ENCODE peak calls at places on chromosomes 7 and 10, in six cellular contexts. J, T, N, P, C and F are unnamed samples. For H3K4me1, the result is how much of the 10 kb centered on the place peaks cover.

GRCh38 chr7:143882611-143883078 is 19.3 kb downstream of the TCAF1 start:
- DNase-seq in J (no peak), T (no peak), P (peak), N (peak), C (no peak), F (no peak)

GRCh38 chr10:79487296-79488194 is 24.8 kb upstream of the EIF5AL1 start:
- DNase-seq in J (peak), P (peak), T (peak), C (no peak), N (peak), F (peak)

GRCh38 chr10:24209946-24210491 is 1.1 kb downstream of the KIAA1217 start:
- DNase-seq in C (peak), N (peak), J (no peak), P (no peak), T (no peak), F (no peak)

GRCh38 chr10:7541137-7542087 is 125.4 kb downstream of the ITIH5 start:
- DNase-seq in N (peak), J (peak), C (no peak), P (no peak), T (no peak), F (peak)

GRCh38 chr10:86290933-86291615 is 75.5 kb downstream of the GRID1 start:
- DNase-seq in P (no peak), C (no peak), N (no peak), T (no peak), J (peak), F (no peak)

GRCh38 chr10:22010973-22011408 is 7.5 kb upstream of the DNAJC1 start:
- DNase-seq in J (no peak), P (no peak), T (peak), C (no peak), N (no peak), F (no peak)

GRCh38 chr7:143256325-143256724 is 6.9 kb upstream of the GSTK1 start:
- DNase-seq in P (peak), J (no peak), C (no peak), T (no peak), N (no peak), F (no peak)

GRCh38 chr10:71241114-71241898 is 28.9 kb downstream of the UNC5B start:
- DNase-seq in N (no peak), C (no peak), J (no peak), P (no peak), T (no peak), F (no peak)

GRCh38 chr10:79246606-79247275 is 100.5 kb upstream of the PPIF start:
- DNase-seq in C (no peak), T (no peak), J (no peak), P (no peak), N (no peak), F (no peak)

GRCh38 chr10:121418126-121418777 is 180.0 kb downstream of the FGFR2 start:
- DNase-seq in C (no peak), J (no peak), P (no peak), T (peak), N (no peak), F (no peak)

GRCh38 chr10:71260622-71261325 is 48.4 kb downstream of the UNC5B start:
- DNase-seq in P (no peak), N (no peak), C (no peak), T (peak), J (no peak), F (no peak)

GRCh38 chr10:91880310-91880709 is 29.0 kb downstream of the FGFBP3 start:
- DNase-seq in N (no peak), T (no peak), P (no peak), C (no peak), J (no peak), F (no peak)

GRCh38 chr10:49359349-49360231 is 36.3 kb downstream of the DRGX start:
- DNase-seq in J (peak), P (no peak), N (peak), C (no peak), T (no peak), F (peak)

GRCh38 chr7:102318482-102318971 is 31.9 kb downstream of the SH2B2 start:
- DNase-seq in N (no peak), J (no peak), P (peak), T (peak), C (no peak), F (no peak)

GRCh38 chr7:25860882-25861228 is 291.1 kb upstream of the NFE2L3 start:
- DNase-seq in J (no peak), N (no peak), C (no peak), P (no peak), T (no peak), F (no peak)

GRCh38 chr10:69839696-69840345 is 38.1 kb downstream of the COL13A1 start:
- DNase-seq in C (no peak), N (no peak), J (no peak), T (no peak), P (no peak), F (no peak)

GRCh38 chr10:111087331-111087756 is 10.5 kb downstream of the ADRA2A start:
- DNase-seq in N (no peak), J (no peak), C (no peak), P (no peak), T (no peak), F (no peak)

GRCh38 chr10:110363572-110364411 is 59.1 kb upstream of the SMNDC1 start:
- DNase-seq in P (no peak), J (no peak), T (no peak), N (no peak), C (no peak), F (no peak)

GRCh38 chr7:44309271-44310091 is 15.9 kb downstream of the CAMK2B start:
- DNase-seq in N (peak), J (peak), T (no peak), C (no peak), P (peak), F (peak)

GRCh38 chr10:129057856-129058663 is 409.0 kb upstream of the MGMT start:
- DNase-seq in J (no peak), T (no peak), C (peak), P (no peak), N (no peak), F (no peak)

GRCh38 chr10:112775347-112775746 is 174.7 kb upstream of the TCF7L2 start:
- DNase-seq in P (no peak), C (no peak), T (no peak), N (peak), J (no peak), F (no peak)

GRCh38 chr7:84368122-84368521 is 173.5 kb upstream of the SEMA3A start:
- DNase-seq in N (no peak), T (no peak), J (no peak), P (no peak), C (no peak), F (no peak)

GRCh38 chr7:92763636-92764423 is 72.5 kb downstream of the CDK6 start:
- DNase-seq in N (peak), J (peak), P (peak), C (no peak), T (peak), F (peak)

GRCh38 chr7:142636751-142637150 is 112.5 kb upstream of the PRSS1 start:
- DNase-seq in T (no peak), C (no peak), J (no peak), N (no peak), P (no peak), F (no peak)

GRCh38 chr7:7157177-7157886 is 25.0 kb upstream of the C1GALT1 start:
- DNase-seq in J (no peak), C (peak), N (no peak), T (no peak), P (peak), F (no peak)

GRCh38 chr7:129690701-129691100 is 79.2 kb downstream of the NRF1 start:
- DNase-seq in P (no peak), T (no peak), N (no peak), J (no peak), C (no peak), F (no peak)

GRCh38 chr7:153190986-153191385 is 431.4 kb downstream of the ACTR3B start:
- DNase-seq in T (no peak), P (no peak), C (no peak), N (no peak), J (no peak), F (no peak)

GRCh38 chr10:79312601-79313187 is 34.6 kb upstream of the PPIF start:
- DNase-seq in P (no peak), C (no peak), T (no peak), N (no peak), J (no peak), F (no peak)

GRCh38 chr10:89129850-89130396 is 77.2 kb downstream of the CH25H start:
- DNase-seq in J (no peak), N (no peak), C (no peak), T (no peak), P (no peak), F (no peak)

GRCh38 chr7:922334-923107 is 32.0 kb downstream of the ADAP1 start:
- DNase-seq in J (no peak), P (peak), T (no peak), C (no peak), N (no peak), F (no peak)

GRCh38 chr7:925601-926000 is 28.9 kb downstream of the ADAP1 start:
- DNase-seq in T (no peak), J (peak), C (no peak), P (no peak), N (no peak), F (no peak)

GRCh38 chr7:921581-922333 is 32.7 kb downstream of the ADAP1 start:
- DNase-seq in N (no peak), P (no peak), J (no peak), T (no peak), C (no peak), F (no peak)

GRCh38 chr7:924541-925231 is 29.8 kb downstream of the ADAP1 start:
- DNase-seq in P (no peak), C (no peak), T (no peak), N (no peak), J (no peak), F (no peak)

DNA sequence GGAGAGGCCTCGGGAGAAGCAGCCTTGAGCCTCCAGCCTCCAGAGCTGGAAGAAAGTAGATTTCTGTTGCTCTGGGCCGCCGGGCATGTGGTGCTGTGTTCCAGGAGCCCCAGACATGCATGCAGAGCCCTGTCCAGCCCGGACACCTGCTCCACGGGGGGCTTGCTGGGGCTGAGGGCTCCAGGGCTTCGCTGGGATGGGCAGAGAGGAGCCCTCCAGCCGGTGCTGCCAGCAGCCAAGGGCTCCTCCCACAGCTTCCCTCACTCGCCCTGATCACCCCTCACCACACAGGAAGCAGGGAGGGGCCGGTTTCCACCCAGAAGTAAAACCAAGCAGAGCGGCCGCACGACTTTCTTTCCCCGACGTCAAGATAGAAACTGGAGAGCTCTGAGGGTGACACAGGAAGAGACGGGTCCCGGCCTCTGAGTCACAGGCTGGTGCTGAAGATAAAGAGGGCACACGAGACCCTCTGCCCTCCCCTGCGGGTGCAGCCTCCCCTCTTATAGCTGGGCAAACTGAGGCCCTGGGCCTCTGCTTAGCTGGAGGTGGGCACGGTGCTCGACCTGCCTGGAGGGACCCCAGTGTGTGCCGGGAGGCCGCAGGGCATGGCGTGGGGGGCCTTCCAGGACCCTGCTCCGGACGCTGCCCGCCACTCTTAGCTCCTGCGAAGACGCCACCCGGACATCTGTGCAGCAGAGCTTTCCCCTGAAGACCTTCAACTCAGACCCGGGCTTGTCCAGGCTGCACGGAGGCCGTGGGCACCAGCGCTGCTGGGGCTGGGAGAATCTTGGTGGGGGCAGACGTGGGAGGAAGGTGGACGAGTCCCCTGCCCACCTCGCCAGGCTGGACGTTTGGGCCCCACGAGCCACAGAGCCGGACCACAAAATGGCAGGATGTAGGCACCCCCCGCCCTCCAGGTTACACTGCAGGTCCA is 31.1 kb downstream of the ADAP1 start:
- DNase-seq in J (peak), T (no peak), C (peak), P (peak), N (no peak), F (no peak)
- TF ChIP-seq ZNF274 in J (no peak), T (no peak), C (no peak), P (no peak), N (no peak), F (no peak)

DNA sequence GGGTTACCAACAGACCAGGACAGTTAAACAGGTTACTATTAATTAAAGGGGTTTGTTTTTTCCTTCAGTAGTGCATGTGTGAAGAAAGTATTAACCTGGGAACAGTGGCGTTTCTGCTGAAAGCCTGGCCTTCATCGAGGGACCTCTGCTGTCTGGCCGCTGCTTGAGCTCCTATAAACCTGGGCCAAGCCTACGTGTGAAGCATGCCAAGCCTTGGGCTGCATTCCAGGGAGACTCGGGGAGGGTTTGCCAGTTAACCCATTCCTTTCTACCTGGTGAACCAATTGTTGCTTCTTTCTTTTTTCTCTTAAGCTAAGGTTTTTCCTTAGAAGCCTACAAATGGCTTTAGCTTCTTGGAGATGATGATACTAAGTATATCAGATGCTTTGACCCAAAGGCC is 23.6 kb downstream of the PFKP start:
- DNase-seq in J (no peak), N (peak), T (peak), P (no peak), C (no peak), F (no peak)
- H3K4me1 ChIP-seq in J (under half), N (under half), T (half or more), P (under half), C (under half), F (under half)

DNA sequence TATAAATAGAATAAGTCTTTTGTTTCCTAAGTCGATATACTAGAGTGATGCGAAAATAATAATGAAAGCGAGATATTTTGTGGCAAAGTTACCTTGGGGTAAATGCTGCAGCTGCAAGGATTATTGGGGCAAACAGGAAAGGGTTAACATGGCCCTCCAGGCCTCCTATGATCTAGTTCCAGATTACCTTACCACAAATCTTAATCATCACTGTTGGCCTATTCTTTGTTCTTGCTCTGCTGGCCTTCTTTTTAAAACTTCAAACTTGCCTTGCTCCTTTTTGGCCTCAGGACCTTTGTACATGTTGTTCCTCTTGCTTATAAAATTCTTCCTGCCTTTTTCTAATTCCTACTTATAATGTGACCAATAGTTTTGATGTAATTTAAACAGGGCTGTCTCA is 81.5 kb downstream of the SEMA3C start:
- DNase-seq in P (no peak), N (no peak), C (no peak), J (no peak), T (no peak), F (no peak)
- H3K4me3 ChIP-seq in P (no peak), N (no peak), C (no peak), J (no peak), T (no peak), F (no peak)

DNA sequence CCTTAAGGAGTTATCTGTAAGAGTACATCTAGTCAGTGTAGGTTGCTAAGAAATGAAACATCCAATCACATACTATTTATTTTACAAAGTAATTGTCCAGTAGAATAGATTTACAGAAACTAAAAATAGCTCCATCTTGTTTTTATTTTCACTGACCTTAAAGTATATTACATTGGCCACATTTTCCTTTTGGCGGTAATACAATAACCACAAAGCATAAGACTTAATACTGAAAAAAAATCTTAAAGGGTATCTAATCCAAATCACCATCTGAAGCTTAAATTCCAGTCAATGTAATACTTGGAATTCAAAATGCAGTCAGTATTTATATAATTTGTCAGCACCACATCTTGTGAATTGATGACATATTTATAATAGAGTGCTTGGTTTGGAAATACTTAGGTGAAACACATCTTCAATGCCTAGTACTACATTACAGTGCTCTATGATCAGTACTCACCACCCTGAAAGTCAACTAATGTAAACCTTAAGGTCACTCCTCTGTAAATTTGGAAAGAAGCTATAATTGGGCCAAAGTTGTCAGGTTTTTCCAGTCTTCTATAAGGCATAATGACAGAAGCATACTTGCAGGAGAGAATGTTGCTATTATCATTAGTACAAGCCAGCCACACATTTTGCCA is 8.9 kb downstream of the ANKMY2 start:
- DNase-seq in P (no peak), N (no peak), C (no peak), J (no peak), T (no peak), F (no peak)
- TF ChIP-seq ZNF274 in P (no peak), N (no peak), C (no peak), J (no peak), T (no peak), F (no peak)

GRCh38 chr10:31944071-31944433 is 15.4 kb upstream of the ARHGAP12 start:
- DNase-seq in N (no peak), T (no peak), C (no peak), J (no peak), P (no peak), F (no peak)
- H3K4me1 ChIP-seq in N (half or more), T (half or more), C (under half), J (under half), P (under half), F (under half)

DNA sequence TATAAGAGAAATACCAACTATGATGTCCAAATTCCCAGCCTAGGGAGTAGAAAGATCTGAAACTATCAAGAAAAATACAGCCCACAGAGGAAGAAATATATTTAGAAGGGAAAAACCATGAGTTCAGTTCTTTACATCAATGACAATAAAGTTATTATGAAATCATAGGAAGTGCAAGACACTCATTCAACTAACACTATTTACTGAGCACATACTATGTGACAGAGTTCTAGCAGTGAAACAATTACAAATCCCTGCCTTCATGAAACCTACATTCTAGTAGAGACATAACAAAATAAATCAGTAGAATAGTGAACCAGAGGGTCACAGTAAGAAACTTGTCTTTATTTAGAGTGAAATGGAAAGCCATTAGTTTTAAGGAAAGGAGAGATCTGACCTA is 2.1 kb downstream of the NDUFA5 start:
- DNase-seq in J (no peak), C (no peak), T (no peak), P (no peak), N (no peak), F (no peak)
- H3K4me3 ChIP-seq in J (no peak), C (peak), T (no peak), P (peak), N (no peak), F (no peak)

DNA sequence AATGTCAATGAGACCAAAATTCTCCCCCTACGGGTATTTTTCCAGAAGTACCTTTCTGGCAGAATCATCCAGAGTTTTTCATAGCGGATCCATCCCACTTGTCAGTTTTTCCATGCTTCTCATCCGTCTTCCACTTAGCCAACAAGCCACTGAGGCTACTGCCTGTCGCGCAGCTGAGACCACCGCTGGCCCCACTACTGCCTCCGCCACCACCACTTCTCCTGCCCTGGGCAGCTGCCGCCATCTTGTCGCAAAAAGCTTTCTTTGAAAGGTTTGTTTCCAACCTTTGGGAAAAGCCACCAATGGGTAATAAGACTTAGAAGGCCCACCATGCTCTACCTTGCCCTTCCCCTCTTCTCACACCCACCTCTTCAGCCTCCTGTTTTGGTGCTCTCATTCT is 42.1 kb downstream of the ERLIN1 start:
- DNase-seq in T (no peak), C (no peak), N (no peak), J (no peak), P (no peak), F (no peak)
- TF ChIP-seq ZNF274 in T (no peak), C (no peak), N (no peak), J (no peak), P (no peak), F (no peak)

GRCh38 chr10:124706876-124707516 is 37.2 kb downstream of the FAM53B start:
- DNase-seq in J (no peak), N (no peak), C (no peak), T (no peak), P (no peak), F (no peak)
- H3K4me1 ChIP-seq in J (under half), N (under half), C (under half), T (under half), P (under half), F (under half)

DNA sequence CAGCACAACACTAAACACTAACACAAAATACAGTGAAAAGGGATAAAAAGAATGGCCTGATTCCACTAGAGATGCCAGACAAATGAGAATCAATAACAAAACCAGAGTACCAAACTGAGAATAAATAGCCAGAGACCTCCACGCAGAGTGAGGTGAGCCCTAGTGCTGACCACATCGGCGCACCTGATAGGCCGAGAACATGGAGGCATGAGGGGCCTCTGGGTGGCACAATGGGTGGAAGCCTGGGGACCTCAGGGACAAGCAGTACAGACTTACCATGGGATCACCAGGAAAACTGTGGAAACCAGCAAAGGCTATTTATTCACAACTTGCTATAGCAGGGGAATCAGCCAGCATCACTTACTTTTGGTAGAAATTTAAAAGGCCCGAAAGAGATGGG is 1.8 kb upstream of the CSGALNACT2 start:
- DNase-seq in N (no peak), P (no peak), C (no peak), T (no peak), J (peak), F (no peak)
- H3K4me3 ChIP-seq in N (no peak), P (no peak), C (no peak), T (no peak), J (no peak), F (no peak)